ENCODE peak calls at places on chromosome 10, in five cellular contexts. One of them, this sample, is unnamed.

GRCh38 chr10:11339660-11340059 is 271.8 kb downstream of the USP6NL start:
- DNase-seq in hypothalamus: no peak
- DNase-seq in T-helper 9 cell: no peak
- DNase-seq in EL: no peak
- DNase-seq in CD4-positive, CD25-positive, alpha-beta regulatory T cell: no peak
- DNase-seq in this sample: no peak

GRCh38 chr10:24242562-24242961 is 33.6 kb downstream of the KIAA1217 start:
- DNase-seq in CD4-positive, CD25-positive, alpha-beta regulatory T cell: no peak
- DNase-seq in hypothalamus: no peak
- DNase-seq in EL: no peak
- DNase-seq in T-helper 9 cell: no peak
- DNase-seq in this sample: no peak

GRCh38 chr10:103671126-103671525 is 177.6 kb downstream of the NEURL1 start:
- DNase-seq in CD4-positive, CD25-positive, alpha-beta regulatory T cell: no peak
- DNase-seq in T-helper 9 cell: no peak
- DNase-seq in hypothalamus: no peak
- DNase-seq in EL: no peak
- DNase-seq in this sample: no peak

GRCh38 chr10:26486304-26486703 is 48.2 kb downstream of the APBB1IP start:
- DNase-seq in CD4-positive, CD25-positive, alpha-beta regulatory T cell: no peak
- DNase-seq in hypothalamus: no peak
- DNase-seq in EL: peak; percentile 99
- DNase-seq in T-helper 9 cell: no peak
- DNase-seq in this sample: no peak

GRCh38 chr10:124403548-124403947 is 15.2 kb downstream of the OAT start:
- DNase-seq in T-helper 9 cell: no peak
- DNase-seq in EL: peak; percentile 78
- DNase-seq in CD4-positive, CD25-positive, alpha-beta regulatory T cell: peak; percentile 71
- DNase-seq in hypothalamus: no peak
- DNase-seq in this sample: peak; percentile 60

GRCh38 chr10:18164093-18164492 is 23.9 kb downstream of the CACNB2 start:
- DNase-seq in EL: peak; percentile 16
- DNase-seq in hypothalamus: no peak
- DNase-seq in T-helper 9 cell: no peak
- DNase-seq in CD4-positive, CD25-positive, alpha-beta regulatory T cell: no peak
- DNase-seq in this sample: no peak

GRCh38 chr10:89942217-89942616 is 240.8 kb downstream of the KIF20B start:
- DNase-seq in CD4-positive, CD25-positive, alpha-beta regulatory T cell: no peak
- DNase-seq in EL: no peak
- DNase-seq in hypothalamus: no peak
- DNase-seq in T-helper 9 cell: no peak
- DNase-seq in this sample: no peak

GRCh38 chr10:84390364-84390763 is 62.0 kb downstream of the CCSER2 start:
- DNase-seq in CD4-positive, CD25-positive, alpha-beta regulatory T cell: no peak
- DNase-seq in EL: no peak
- DNase-seq in hypothalamus: no peak
- DNase-seq in T-helper 9 cell: no peak
- DNase-seq in this sample: no peak

GRCh38 chr10:112716924-112717348 is 233.1 kb upstream of the TCF7L2 start:
- DNase-seq in EL: peak; percentile 76
- DNase-seq in T-helper 9 cell: no peak
- DNase-seq in CD4-positive, CD25-positive, alpha-beta regulatory T cell: no peak
- DNase-seq in hypothalamus: no peak
- DNase-seq in this sample: no peak

GRCh38 chr10:71582019-71582418 is 137.6 kb downstream of the C10orf105 start:
- DNase-seq in hypothalamus: no peak
- DNase-seq in T-helper 9 cell: no peak
- DNase-seq in EL: peak; percentile 21
- DNase-seq in CD4-positive, CD25-positive, alpha-beta regulatory T cell: no peak
- DNase-seq in this sample: no peak

GRCh38 chr10:65273063-65273462 is 1652.8 kb upstream of the LRRTM3 start:
- DNase-seq in EL: no peak
- DNase-seq in CD4-positive, CD25-positive, alpha-beta regulatory T cell: no peak
- DNase-seq in T-helper 9 cell: no peak
- DNase-seq in hypothalamus: no peak
- DNase-seq in this sample: no peak

GRCh38 chr10:11874568-11875182 is 51.5 kb downstream of the PROSER2 start:
- DNase-seq in CD4-positive, CD25-positive, alpha-beta regulatory T cell: no peak
- DNase-seq in T-helper 9 cell: no peak
- DNase-seq in EL: no peak
- DNase-seq in hypothalamus: no peak
- DNase-seq in this sample: no peak

GRCh38 chr10:28429573-28430216 is 103.2 kb upstream of the WAC start:
- DNase-seq in T-helper 9 cell: no peak
- DNase-seq in hypothalamus: no peak
- DNase-seq in EL: peak; percentile 34
- DNase-seq in CD4-positive, CD25-positive, alpha-beta regulatory T cell: no peak
- DNase-seq in this sample: no peak

GRCh38 chr10:24162236-24162635 is 46.7 kb upstream of the KIAA1217 start:
- DNase-seq in hypothalamus: no peak
- DNase-seq in T-helper 9 cell: no peak
- DNase-seq in CD4-positive, CD25-positive, alpha-beta regulatory T cell: no peak
- DNase-seq in EL: no peak
- DNase-seq in this sample: no peak

GRCh38 chr10:116212756-116213155 is 60.2 kb downstream of the GFRA1 start:
- DNase-seq in CD4-positive, CD25-positive, alpha-beta regulatory T cell: no peak
- DNase-seq in T-helper 9 cell: no peak
- DNase-seq in hypothalamus: no peak
- DNase-seq in EL: no peak
- DNase-seq in this sample: no peak

GRCh38 chr10:27542812-27543211 is 38.7 kb downstream of the RAB18 start:
- DNase-seq in EL: peak; percentile 55
- DNase-seq in CD4-positive, CD25-positive, alpha-beta regulatory T cell: no peak
- DNase-seq in T-helper 9 cell: no peak
- DNase-seq in hypothalamus: no peak
- DNase-seq in this sample: no peak